ENCODE peak calls at places on chromosomes 1 and 21, in ten cellular contexts. Z, H, T, Y, N, L, A, D, W and X are unnamed samples.

GRCh38 chr21:45981154-45981606 is 390 bp upstream of the COL6A1 start:
- DNase-seq in T (peak; percentile 39), Z (peak; percentile 94), D (peak; percentile 85), H (peak; percentile 93), W (peak; percentile 73), Y (peak; percentile 70), N (peak; percentile 75), L (peak; percentile 90), A (peak; percentile 79), X (peak; percentile 90)

GRCh38 chr1:77683836-77684148 is 1.3 kb upstream of the ZZZ3 start:
- DNase-seq in T (no peak), W (no peak), H (no peak), Y (no peak), D (no peak), A (no peak), N (no peak), L (no peak), Z (no peak), X (no peak)

GRCh38 chr1:213987876-213988638 is at the start of gene PROX1:
- DNase-seq in W (peak; percentile 78), H (peak; percentile 77), D (peak; percentile 94), A (peak; percentile 85), T (peak; percentile 58), Y (peak; percentile 68), L (peak; percentile 90), N (peak; percentile 54), Z (peak; percentile 86), X (peak; percentile 83)

GRCh38 chr1:241357366-241358305 is 631 bp upstream of the RGS7 start:
- DNase-seq in T (no peak), W (no peak), H (peak; percentile 13), L (no peak), Y (no peak), Z (peak; percentile 0), A (no peak), N (no peak), D (peak; percentile 2), X (no peak)

GRCh38 chr1:88685239-88685604 is 1.1 kb downstream of the PKN2 start:
- DNase-seq in H (no peak), N (no peak), D (no peak), T (no peak), W (no peak), L (no peak), A (no peak), Z (peak; percentile 33), Y (no peak), X (peak; percentile 31)

GRCh38 chr1:34858901-34859441 is 578 bp downstream of the SMIM12 start:
- DNase-seq in N (no peak), H (peak; percentile 19), W (no peak), Y (peak; percentile 33), L (peak; percentile 10), A (no peak), D (peak; percentile 16), Z (peak; percentile 53), T (no peak), X (peak; percentile 30)

GRCh38 chr21:35113064-35113463 is 64.0 kb upstream of the RUNX1 start:
- DNase-seq in N (no peak), D (no peak), H (peak; percentile 17), Z (peak; percentile 49), L (no peak), A (no peak), Y (no peak), W (no peak), T (no peak), X (no peak)

GRCh38 chr1:220243947-220244346 is 28.3 kb downstream of the RAB3GAP2 start:
- DNase-seq in Z (no peak), L (no peak), W (no peak), D (no peak), T (no peak), Y (no peak), H (no peak), N (no peak), A (no peak), X (no peak)

GRCh38 chr1:35202048-35202719 is 9.2 kb upstream of the SFPQ start:
- DNase-seq in A (peak; percentile 76), D (peak; percentile 89), Z (peak; percentile 92), W (peak; percentile 72), H (peak; percentile 81), T (peak; percentile 54), L (peak; percentile 90), Y (peak; percentile 74), N (peak; percentile 48), X (peak; percentile 81)

GRCh38 chr1:243267346-243268283 is 11.8 kb downstream of the SDCCAG8 start:
- DNase-seq in A (no peak), L (no peak), W (no peak), D (no peak), H (no peak), N (no peak), T (peak; percentile 13), Y (peak; percentile 55), Z (no peak), X (peak; percentile 68)

GRCh38 chr1:163307479-163308171 is 14.1 kb upstream of the NUF2 start:
- DNase-seq in W (no peak), Z (peak; percentile 85), Y (no peak), N (peak; percentile 52), H (peak; percentile 73), L (no peak), T (no peak), A (no peak), D (no peak), X (peak; percentile 44)

GRCh38 chr1:51381964-51382363 is 51.6 kb upstream of the TTC39A start:
- DNase-seq in W (no peak), D (no peak), L (no peak), T (no peak), H (no peak), Y (no peak), N (no peak), A (no peak), Z (no peak), X (no peak)

GRCh38 chr1:232226197-232226681 is 403.7 kb downstream of the SIPA1L2 start:
- DNase-seq in N (peak; percentile 46), A (peak; percentile 57), D (peak; percentile 35), L (peak; percentile 92), H (peak; percentile 69), W (no peak), Z (peak; percentile 60), T (no peak), Y (no peak), X (peak; percentile 68)

GRCh38 chr1:225343618-225344017 is 84.2 kb downstream of the LBR start:
- DNase-seq in W (no peak), A (no peak), T (peak; percentile 14), Z (peak; percentile 37), H (peak; percentile 1), L (peak; percentile 54), N (no peak), D (no peak), Y (no peak), X (peak; percentile 28)
- TF ChIP-seq CTCF in W (no peak), A (no peak), T (peak; percentile 43), Z (peak; percentile 44), H (peak; percentile 32), L (peak; percentile 70), N (peak; percentile 18), D (peak; percentile 38), Y (no peak), X (peak; percentile 24)

GRCh38 chr21:37073417-37074194 is 552 bp downstream of the TTC3 start:
- DNase-seq in D (peak; percentile 28), W (peak; percentile 70), N (no peak), A (no peak), Y (peak; percentile 60), T (no peak), H (peak; percentile 45), L (peak; percentile 56), Z (peak; percentile 37), X (peak; percentile 61)
- TF ChIP-seq CTCF in D (peak; percentile 9), W (no peak), N (peak; percentile 8), A (no peak), Y (no peak), T (peak; percentile 30), H (no peak), L (peak; percentile 32), Z (no peak), X (no peak)

DNA sequence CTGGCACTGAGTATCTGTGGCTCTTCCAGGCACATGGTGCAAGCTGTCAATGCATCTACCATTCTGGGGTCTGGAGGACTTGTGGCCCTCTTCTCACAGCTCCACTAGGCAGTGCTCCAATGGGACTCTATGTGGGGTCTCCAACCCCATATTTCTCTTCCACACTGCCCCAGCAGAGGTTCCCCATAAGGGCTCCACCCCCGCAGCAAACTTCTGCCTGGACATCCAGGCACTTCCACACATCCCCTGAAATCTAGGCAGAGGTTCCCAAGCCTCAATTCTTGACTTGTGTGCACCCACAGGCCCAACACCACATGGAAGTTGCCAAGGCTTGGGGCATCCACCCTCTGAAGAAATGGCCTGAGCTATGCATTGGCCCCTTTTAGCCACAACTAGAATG is 18.8 kb downstream of the ODF2L start:
- DNase-seq in W (no peak), A (no peak), D (no peak), N (no peak), Y (no peak), H (no peak), T (no peak), L (no peak), Z (no peak), X (no peak)
- TF ChIP-seq CTCF in W (no peak), A (no peak), D (no peak), N (no peak), Y (no peak), H (no peak), T (no peak), L (no peak), Z (no peak), X (no peak)

DNA sequence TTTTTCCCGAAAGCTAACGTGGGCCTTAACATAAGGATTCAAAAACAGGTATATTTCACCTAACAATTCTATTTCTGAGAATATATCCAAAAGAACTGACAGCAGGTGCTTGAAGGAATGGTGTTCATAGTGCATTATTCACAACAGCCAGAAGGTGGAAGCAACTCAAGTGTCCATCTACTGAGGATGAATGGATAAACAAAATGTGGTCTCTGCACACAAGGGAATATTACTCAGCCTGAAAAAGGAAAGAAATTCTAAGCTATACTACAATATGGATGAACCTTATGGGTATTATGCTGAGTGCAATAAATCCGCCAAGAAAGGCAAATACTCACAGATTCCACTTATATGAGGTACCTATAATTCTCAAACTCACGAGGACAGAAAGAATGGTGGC is 6.1 kb upstream of the RIPPLY3 start:
- DNase-seq in N (no peak), Z (peak; percentile 33), Y (no peak), W (no peak), L (no peak), T (no peak), H (no peak), D (no peak), A (no peak), X (no peak)
- TF ChIP-seq CTCF in N (no peak), Z (peak; percentile 25), Y (no peak), W (no peak), L (peak; percentile 14), T (no peak), H (no peak), D (no peak), A (no peak), X (no peak)

GRCh38 chr1:95953005-95953404 is 719.0 kb downstream of the RWDD3 start:
- DNase-seq in L (peak; percentile 50), N (no peak), Z (peak; percentile 22), T (peak; percentile 23), D (peak; percentile 55), A (peak; percentile 12), Y (no peak), W (no peak), H (peak; percentile 11), X (no peak)
- TF ChIP-seq CTCF in L (peak; percentile 38), N (no peak), Z (peak; percentile 26), T (peak; percentile 58), D (peak; percentile 29), A (no peak), Y (no peak), W (no peak), H (peak; percentile 33), X (no peak)

GRCh38 chr1:4087530-4088420 is 187.7 kb upstream of the C1orf174 start:
- DNase-seq in Y (no peak), L (no peak), T (no peak), A (no peak), N (no peak), W (no peak), Z (no peak), D (no peak), H (no peak), X (no peak)
- TF ChIP-seq CTCF in Y (no peak), L (no peak), T (no peak), A (no peak), N (no peak), W (no peak), Z (no peak), D (no peak), H (no peak), X (no peak)